ENCODE peak calls at places on chromosomes 13 and 19, in eight cellular contexts. One of them, this sample, is unnamed.

GRCh38 chr13:113831061-113831460 is 32.8 kb downstream of the GAS6 start:
- DNase-seq in cardiac fibroblast: no peak
- DNase-seq in HFF-Myc: no peak
- DNase-seq in WERI-Rb-1: no peak
- DNase-seq in BJ: no peak
- DNase-seq in A549: no peak
- DNase-seq in NB4: no peak
- DNase-seq in nephron progenitor cell: no peak
- DNase-seq in this sample: peak

GRCh38 chr13:112855859-112856258 is 113.2 kb upstream of the MCF2L start:
- DNase-seq in A549: no peak
- DNase-seq in cardiac fibroblast: no peak
- DNase-seq in nephron progenitor cell: no peak
- DNase-seq in NB4: no peak
- DNase-seq in HFF-Myc: no peak
- DNase-seq in WERI-Rb-1: no peak
- DNase-seq in BJ: no peak
- DNase-seq in this sample: no peak

GRCh38 chr13:104750377-104750776 is 1684.2 kb upstream of the SLC10A2 start:
- DNase-seq in WERI-Rb-1: no peak
- DNase-seq in nephron progenitor cell: no peak
- DNase-seq in HFF-Myc: no peak
- DNase-seq in NB4: no peak
- DNase-seq in A549: no peak
- DNase-seq in cardiac fibroblast: no peak
- DNase-seq in BJ: no peak
- DNase-seq in this sample: no peak

GRCh38 chr19:53055117-53055516 is 10.6 kb downstream of the ERVV-2 start:
- DNase-seq in NB4: no peak
- DNase-seq in A549: no peak
- DNase-seq in HFF-Myc: no peak
- DNase-seq in cardiac fibroblast: no peak
- DNase-seq in BJ: no peak
- DNase-seq in nephron progenitor cell: no peak
- DNase-seq in WERI-Rb-1: no peak
- DNase-seq in this sample: no peak

GRCh38 chr13:55576389-55576788 is 1564.3 kb upstream of the PRR20A start:
- DNase-seq in BJ: no peak
- DNase-seq in cardiac fibroblast: no peak
- DNase-seq in HFF-Myc: no peak
- DNase-seq in NB4: no peak
- DNase-seq in WERI-Rb-1: no peak
- DNase-seq in nephron progenitor cell: no peak
- DNase-seq in A549: no peak
- DNase-seq in this sample: no peak

GRCh38 chr13:76879211-76879875 is 6.9 kb downstream of the KCTD12 start:
- DNase-seq in HFF-Myc: peak
- DNase-seq in WERI-Rb-1: no peak
- DNase-seq in nephron progenitor cell: no peak
- DNase-seq in BJ: no peak
- DNase-seq in cardiac fibroblast: peak
- DNase-seq in A549: no peak
- DNase-seq in NB4: peak
- DNase-seq in this sample: no peak

GRCh38 chr13:66618702-66619101 is 611.4 kb downstream of the PCDH9 start:
- DNase-seq in HFF-Myc: peak
- DNase-seq in cardiac fibroblast: peak
- DNase-seq in NB4: peak
- DNase-seq in BJ: no peak
- DNase-seq in WERI-Rb-1: no peak
- DNase-seq in nephron progenitor cell: no peak
- DNase-seq in A549: peak
- DNase-seq in this sample: no peak

GRCh38 chr19:42122691-42123607 is 9.3 kb downstream of the POU2F2 start:
- DNase-seq in BJ: no peak
- DNase-seq in cardiac fibroblast: no peak
- DNase-seq in HFF-Myc: no peak
- DNase-seq in NB4: no peak
- DNase-seq in nephron progenitor cell: no peak
- DNase-seq in A549: no peak
- DNase-seq in WERI-Rb-1: no peak
- DNase-seq in this sample: no peak

GRCh38 chr13:109785892-109786450 is 412 bp downstream of the IRS2 start:
- DNase-seq in WERI-Rb-1: no peak
- DNase-seq in HFF-Myc: no peak
- DNase-seq in NB4: peak
- DNase-seq in nephron progenitor cell: no peak
- DNase-seq in BJ: no peak
- DNase-seq in A549: no peak
- DNase-seq in cardiac fibroblast: peak
- DNase-seq in this sample: peak

GRCh38 chr19:35549879-35550523 is 4.6 kb downstream of the TMEM147 start:
- DNase-seq in WERI-Rb-1: no peak
- DNase-seq in HFF-Myc: no peak
- DNase-seq in cardiac fibroblast: no peak
- DNase-seq in NB4: no peak
- DNase-seq in BJ: no peak
- DNase-seq in nephron progenitor cell: no peak
- DNase-seq in A549: no peak
- DNase-seq in this sample: no peak

GRCh38 chr13:36685912-36686311 is 12.1 kb downstream of the SERTM1 start:
- DNase-seq in nephron progenitor cell: no peak
- DNase-seq in cardiac fibroblast: no peak
- DNase-seq in HFF-Myc: no peak
- DNase-seq in BJ: no peak
- DNase-seq in A549: no peak
- DNase-seq in NB4: peak
- DNase-seq in WERI-Rb-1: no peak
- DNase-seq in this sample: no peak

GRCh38 chr19:50460161-50460765 is 16.0 kb upstream of the EMC10 start:
- DNase-seq in nephron progenitor cell: no peak
- DNase-seq in NB4: peak
- DNase-seq in HFF-Myc: no peak
- DNase-seq in A549: peak
- DNase-seq in cardiac fibroblast: peak
- DNase-seq in WERI-Rb-1: no peak
- DNase-seq in BJ: no peak
- DNase-seq in this sample: no peak

GRCh38 chr13:45365558-45365885 is 24.5 kb upstream of the TPT1 start:
- DNase-seq in A549: no peak
- DNase-seq in BJ: no peak
- DNase-seq in cardiac fibroblast: no peak
- DNase-seq in HFF-Myc: no peak
- DNase-seq in nephron progenitor cell: no peak
- DNase-seq in WERI-Rb-1: no peak
- DNase-seq in NB4: no peak
- DNase-seq in this sample: no peak

GRCh38 chr13:45364876-45365557 is 24.0 kb upstream of the TPT1 start:
- DNase-seq in cardiac fibroblast: no peak
- DNase-seq in BJ: no peak
- DNase-seq in nephron progenitor cell: no peak
- DNase-seq in A549: no peak
- DNase-seq in NB4: no peak
- DNase-seq in HFF-Myc: no peak
- DNase-seq in WERI-Rb-1: no peak
- DNase-seq in this sample: no peak

GRCh38 chr13:45361596-45362206 is 20.7 kb upstream of the TPT1 start:
- DNase-seq in HFF-Myc: no peak
- DNase-seq in nephron progenitor cell: no peak
- DNase-seq in BJ: no peak
- DNase-seq in WERI-Rb-1: no peak
- DNase-seq in NB4: no peak
- DNase-seq in A549: peak
- DNase-seq in cardiac fibroblast: no peak
- DNase-seq in this sample: no peak

GRCh38 chr13:45367358-45367757 is 26.4 kb upstream of the TPT1 start:
- DNase-seq in nephron progenitor cell: no peak
- DNase-seq in BJ: peak
- DNase-seq in A549: peak
- DNase-seq in HFF-Myc: peak
- DNase-seq in NB4: peak
- DNase-seq in WERI-Rb-1: no peak
- DNase-seq in cardiac fibroblast: peak
- DNase-seq in this sample: no peak

DNA sequence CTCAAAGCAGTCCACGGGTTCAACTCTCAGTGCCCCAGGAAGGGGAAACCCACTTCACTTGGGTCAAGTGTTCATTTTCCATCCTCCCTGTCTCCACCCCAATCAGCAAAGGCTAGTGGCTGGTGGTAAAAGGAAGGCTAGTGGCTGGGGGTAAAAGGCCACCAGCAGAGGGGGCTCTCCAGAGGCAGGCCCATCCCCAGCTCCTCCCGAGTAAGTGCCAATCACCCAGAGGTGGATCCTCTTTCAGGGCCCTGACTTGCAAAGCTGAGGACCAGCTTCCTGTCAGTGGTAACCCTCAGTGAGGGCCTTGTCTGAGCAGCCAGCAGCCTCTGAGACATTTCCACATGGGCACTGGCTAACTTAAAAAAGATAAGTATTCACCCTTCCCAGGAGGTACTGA is 22.0 kb upstream of the TPT1 start:
- DNase-seq in NB4: peak
- DNase-seq in cardiac fibroblast: no peak
- DNase-seq in BJ: no peak
- DNase-seq in nephron progenitor cell: no peak
- DNase-seq in A549: no peak
- DNase-seq in HFF-Myc: no peak
- DNase-seq in WERI-Rb-1: no peak
- DNase-seq in this sample: no peak
- TF ChIP-seq CTCF in NB4: peak
- TF ChIP-seq CTCF in cardiac fibroblast: no peak
- TF ChIP-seq CTCF in BJ: no peak
- TF ChIP-seq CTCF in nephron progenitor cell: no peak
- TF ChIP-seq CTCF in A549: no peak
- TF ChIP-seq CTCF in HFF-Myc: peak
- TF ChIP-seq CTCF in WERI-Rb-1: peak
- TF ChIP-seq CTCF in this sample: no peak

GRCh38 chr13:19601749-19602725 is 31.4 kb upstream of the MPHOSPH8 start:
- DNase-seq in cardiac fibroblast: peak
- DNase-seq in A549: peak
- DNase-seq in NB4: peak
- DNase-seq in BJ: no peak
- DNase-seq in HFF-Myc: no peak
- DNase-seq in nephron progenitor cell: peak
- DNase-seq in WERI-Rb-1: peak
- DNase-seq in this sample: peak
- TF ChIP-seq CTCF in cardiac fibroblast: no peak
- TF ChIP-seq CTCF in A549: peak
- TF ChIP-seq CTCF in NB4: no peak
- TF ChIP-seq CTCF in BJ: peak
- TF ChIP-seq CTCF in HFF-Myc: no peak
- TF ChIP-seq CTCF in nephron progenitor cell: no peak
- TF ChIP-seq CTCF in WERI-Rb-1: peak
- TF ChIP-seq CTCF in this sample: no peak

GRCh38 chr19:46748325-46749109 is 2.3 kb upstream of the STRN4 start:
- DNase-seq in BJ: no peak
- DNase-seq in HFF-Myc: no peak
- DNase-seq in NB4: peak
- DNase-seq in WERI-Rb-1: peak
- DNase-seq in A549: peak
- DNase-seq in cardiac fibroblast: peak
- DNase-seq in nephron progenitor cell: peak
- DNase-seq in this sample: peak
- TF ChIP-seq CTCF in BJ: peak
- TF ChIP-seq CTCF in HFF-Myc: peak
- TF ChIP-seq CTCF in NB4: peak
- TF ChIP-seq CTCF in WERI-Rb-1: peak
- TF ChIP-seq CTCF in A549: peak
- TF ChIP-seq CTCF in cardiac fibroblast: peak
- TF ChIP-seq CTCF in nephron progenitor cell: peak
- TF ChIP-seq CTCF in this sample: peak

DNA sequence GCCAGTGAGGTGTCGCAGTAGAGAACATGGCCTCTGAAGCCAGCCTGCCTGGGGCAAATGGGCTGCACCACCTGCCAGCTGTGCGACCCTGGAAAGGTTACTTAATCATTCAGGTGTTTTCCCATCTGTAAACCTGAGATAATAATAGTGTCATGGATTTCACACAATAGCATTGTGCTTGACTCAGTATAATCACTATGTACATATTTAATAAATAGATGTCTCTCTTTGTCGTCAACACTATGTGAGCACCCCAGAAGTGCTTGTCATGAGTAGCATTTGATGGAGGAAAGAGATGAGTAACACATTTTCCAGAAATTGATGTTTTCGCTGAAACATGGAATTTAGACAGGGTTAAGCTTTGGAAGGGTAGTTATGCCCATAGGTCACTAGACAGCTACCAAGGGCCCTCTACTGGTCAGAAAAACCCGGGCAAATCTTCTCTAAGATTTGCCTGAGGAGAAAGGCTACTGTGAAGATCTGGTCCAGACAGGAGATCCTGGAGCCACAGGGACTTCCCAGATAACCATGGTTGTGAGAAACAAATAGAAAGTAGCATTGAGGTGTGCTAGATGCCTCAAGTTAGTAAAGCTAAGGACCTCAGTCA is 9.5 kb upstream of the MBNL2 start:
- DNase-seq in cardiac fibroblast: peak
- DNase-seq in BJ: no peak
- DNase-seq in NB4: peak
- DNase-seq in A549: peak
- DNase-seq in HFF-Myc: no peak
- DNase-seq in nephron progenitor cell: no peak
- DNase-seq in WERI-Rb-1: peak
- DNase-seq in this sample: no peak
- TF ChIP-seq CTCF in cardiac fibroblast: peak
- TF ChIP-seq CTCF in BJ: peak
- TF ChIP-seq CTCF in NB4: peak
- TF ChIP-seq CTCF in A549: peak
- TF ChIP-seq CTCF in HFF-Myc: peak
- TF ChIP-seq CTCF in nephron progenitor cell: peak
- TF ChIP-seq CTCF in WERI-Rb-1: peak
- TF ChIP-seq CTCF in this sample: no peak

DNA sequence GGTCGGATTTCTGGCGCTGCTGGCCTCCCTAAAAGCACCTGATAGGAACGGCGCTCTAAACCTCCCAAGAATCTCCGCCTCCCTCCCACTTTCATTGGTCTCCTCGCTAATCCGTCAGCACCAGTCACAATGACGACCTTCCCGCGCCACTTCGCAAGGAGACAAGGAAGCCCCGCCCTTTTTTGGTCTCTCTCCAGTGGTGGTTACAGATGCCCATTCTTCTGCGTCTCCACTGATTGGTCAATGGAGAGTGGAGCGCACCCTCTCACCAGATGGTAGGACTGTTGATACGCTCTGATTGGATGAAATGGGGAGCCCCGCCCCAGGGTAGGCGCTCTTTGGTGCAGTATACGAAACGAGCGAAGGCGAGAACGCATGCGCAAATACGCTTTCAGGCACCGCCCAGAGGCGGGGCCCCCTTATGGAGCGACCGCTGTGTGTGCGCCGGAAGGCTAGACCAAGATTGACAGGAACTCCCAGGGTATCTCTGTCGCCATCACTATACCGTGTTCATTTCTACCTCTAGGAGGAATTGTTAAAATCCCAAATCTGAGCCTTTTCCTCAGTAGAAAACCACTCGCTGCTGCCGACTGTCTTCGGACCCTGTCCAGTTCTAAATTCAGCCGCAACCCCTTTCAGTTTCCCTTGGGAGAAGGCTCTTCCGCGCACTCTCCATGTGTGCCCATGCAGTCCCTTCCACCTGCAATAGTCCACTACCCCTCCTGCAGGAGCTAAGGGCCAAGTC is 617 bp upstream of the HNRNPL start:
- DNase-seq in A549: peak
- DNase-seq in NB4: peak
- DNase-seq in BJ: peak
- DNase-seq in cardiac fibroblast: peak
- DNase-seq in WERI-Rb-1: peak
- DNase-seq in HFF-Myc: peak
- DNase-seq in nephron progenitor cell: peak
- DNase-seq in this sample: peak
- TF ChIP-seq CTCF in A549: no peak
- TF ChIP-seq CTCF in NB4: no peak
- TF ChIP-seq CTCF in BJ: peak
- TF ChIP-seq CTCF in cardiac fibroblast: no peak
- TF ChIP-seq CTCF in WERI-Rb-1: no peak
- TF ChIP-seq CTCF in HFF-Myc: no peak
- TF ChIP-seq CTCF in nephron progenitor cell: no peak
- TF ChIP-seq CTCF in this sample: no peak

This sample was measured in glutamatergic neuron.